ENCODE peak calls at places on chromosomes 13 and 19, in nine cellular contexts. One of them, this sample, is unnamed.

GRCh38 chr13:41177616-41178015 is 16.8 kb downstream of the KBTBD7 start:
- DNase-seq in gastrocnemius medialis: no peak
- DNase-seq in Panc1: no peak
- DNase-seq in mammary epithelial cell: no peak
- DNase-seq in uterus: no peak
- DNase-seq in astrocyte of the spinal cord: no peak
- DNase-seq in AG10803: peak
- DNase-seq in fibroblast of villous mesenchyme: peak
- DNase-seq in neuronal stem cell: no peak
- DNase-seq in this sample: no peak

GRCh38 chr13:40982772-40983171 is 36.3 kb downstream of the ELF1 start:
- DNase-seq in fibroblast of villous mesenchyme: peak
- DNase-seq in mammary epithelial cell: peak
- DNase-seq in astrocyte of the spinal cord: peak
- DNase-seq in neuronal stem cell: no peak
- DNase-seq in AG10803: peak
- DNase-seq in uterus: no peak
- DNase-seq in gastrocnemius medialis: no peak
- DNase-seq in Panc1: no peak
- DNase-seq in this sample: no peak

GRCh38 chr13:111667757-111668156 is 347.3 kb downstream of the TEX29 start:
- DNase-seq in uterus: no peak
- DNase-seq in mammary epithelial cell: no peak
- DNase-seq in Panc1: no peak
- DNase-seq in neuronal stem cell: no peak
- DNase-seq in fibroblast of villous mesenchyme: no peak
- DNase-seq in gastrocnemius medialis: no peak
- DNase-seq in AG10803: no peak
- DNase-seq in astrocyte of the spinal cord: no peak
- DNase-seq in this sample: no peak

GRCh38 chr13:114134944-114135610 is 2.7 kb upstream of the RASA3 start:
- DNase-seq in Panc1: no peak
- DNase-seq in mammary epithelial cell: no peak
- DNase-seq in gastrocnemius medialis: no peak
- DNase-seq in neuronal stem cell: no peak
- DNase-seq in uterus: no peak
- DNase-seq in fibroblast of villous mesenchyme: no peak
- DNase-seq in AG10803: no peak
- DNase-seq in astrocyte of the spinal cord: no peak
- DNase-seq in this sample: no peak

GRCh38 chr19:50414850-50415660 is 3.7 kb upstream of the SPIB start:
- DNase-seq in uterus: peak
- DNase-seq in AG10803: peak
- DNase-seq in Panc1: no peak
- DNase-seq in gastrocnemius medialis: peak
- DNase-seq in neuronal stem cell: peak
- DNase-seq in fibroblast of villous mesenchyme: peak
- DNase-seq in astrocyte of the spinal cord: peak
- DNase-seq in mammary epithelial cell: peak
- DNase-seq in this sample: peak

GRCh38 chr13:64925284-64925683 is 2304.9 kb downstream of the PCDH9 start:
- DNase-seq in Panc1: no peak
- DNase-seq in AG10803: peak
- DNase-seq in mammary epithelial cell: no peak
- DNase-seq in uterus: no peak
- DNase-seq in gastrocnemius medialis: no peak
- DNase-seq in astrocyte of the spinal cord: peak
- DNase-seq in neuronal stem cell: peak
- DNase-seq in fibroblast of villous mesenchyme: no peak
- DNase-seq in this sample: no peak

GRCh38 chr19:5719274-5719960 is 529 bp downstream of the LONP1 start:
- DNase-seq in uterus: no peak
- DNase-seq in fibroblast of villous mesenchyme: peak
- DNase-seq in mammary epithelial cell: peak
- DNase-seq in AG10803: peak
- DNase-seq in gastrocnemius medialis: no peak
- DNase-seq in Panc1: no peak
- DNase-seq in astrocyte of the spinal cord: no peak
- DNase-seq in neuronal stem cell: no peak
- DNase-seq in this sample: no peak

GRCh38 chr19:418761-419632 is 10.1 kb upstream of the C2CD4C start:
- DNase-seq in neuronal stem cell: no peak
- DNase-seq in astrocyte of the spinal cord: no peak
- DNase-seq in Panc1: no peak
- DNase-seq in uterus: no peak
- DNase-seq in AG10803: no peak
- DNase-seq in fibroblast of villous mesenchyme: no peak
- DNase-seq in gastrocnemius medialis: no peak
- DNase-seq in mammary epithelial cell: no peak
- DNase-seq in this sample: no peak

GRCh38 chr19:8307400-8307964 is 676 bp downstream of the CD320 start:
- DNase-seq in AG10803: no peak
- DNase-seq in mammary epithelial cell: no peak
- DNase-seq in neuronal stem cell: no peak
- DNase-seq in astrocyte of the spinal cord: no peak
- DNase-seq in uterus: no peak
- DNase-seq in gastrocnemius medialis: no peak
- DNase-seq in Panc1: no peak
- DNase-seq in fibroblast of villous mesenchyme: no peak
- DNase-seq in this sample: no peak

GRCh38 chr19:15199652-15200574 is 882 bp downstream of the NOTCH3 start:
- DNase-seq in astrocyte of the spinal cord: no peak
- DNase-seq in Panc1: no peak
- DNase-seq in gastrocnemius medialis: no peak
- DNase-seq in AG10803: peak
- DNase-seq in uterus: no peak
- DNase-seq in fibroblast of villous mesenchyme: peak
- DNase-seq in mammary epithelial cell: no peak
- DNase-seq in neuronal stem cell: peak
- DNase-seq in this sample: no peak

DNA sequence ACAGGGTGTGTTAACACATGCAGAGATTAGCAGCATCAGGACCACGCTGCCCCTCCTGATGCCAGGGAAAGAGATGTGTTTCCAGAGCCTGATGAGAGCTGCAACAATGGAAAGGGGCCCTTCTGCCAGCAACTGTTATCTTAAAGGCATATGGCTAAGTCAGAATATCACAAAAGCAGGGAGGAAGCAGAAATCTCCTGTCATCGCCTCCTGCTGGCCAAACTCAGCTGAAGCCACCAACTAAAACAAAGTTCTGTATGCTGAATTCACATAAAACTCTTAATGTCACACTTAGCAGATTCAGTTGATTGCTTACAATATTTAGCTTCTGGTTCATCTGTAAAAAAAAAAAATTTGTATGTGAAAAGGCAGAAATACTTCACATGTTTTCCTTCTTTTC is 178.2 kb downstream of the GPC5 start:
- DNase-seq in astrocyte of the spinal cord: no peak
- DNase-seq in neuronal stem cell: no peak
- DNase-seq in gastrocnemius medialis: no peak
- DNase-seq in AG10803: no peak
- DNase-seq in mammary epithelial cell: no peak
- DNase-seq in fibroblast of villous mesenchyme: no peak
- DNase-seq in Panc1: no peak
- DNase-seq in uterus: no peak
- DNase-seq in this sample: peak
- H3K4me3 ChIP-seq in astrocyte of the spinal cord: no peak
- H3K4me3 ChIP-seq in neuronal stem cell: no peak
- H3K4me3 ChIP-seq in gastrocnemius medialis: no peak
- H3K4me3 ChIP-seq in AG10803: no peak
- H3K4me3 ChIP-seq in mammary epithelial cell: no peak
- H3K4me3 ChIP-seq in fibroblast of villous mesenchyme: no peak
- H3K4me3 ChIP-seq in Panc1: no peak
- H3K4me3 ChIP-seq in uterus: no peak
- H3K4me3 ChIP-seq in this sample: no peak

GRCh38 chr13:58313219-58313618 is 681.7 kb downstream of the PCDH17 start:
- DNase-seq in astrocyte of the spinal cord: no peak
- DNase-seq in Panc1: no peak
- DNase-seq in gastrocnemius medialis: no peak
- DNase-seq in mammary epithelial cell: no peak
- DNase-seq in uterus: no peak
- DNase-seq in fibroblast of villous mesenchyme: no peak
- DNase-seq in neuronal stem cell: no peak
- DNase-seq in AG10803: no peak
- DNase-seq in this sample: no peak

GRCh38 chr13:58324130-58324529 is 692.6 kb downstream of the PCDH17 start:
- DNase-seq in mammary epithelial cell: no peak
- DNase-seq in fibroblast of villous mesenchyme: no peak
- DNase-seq in AG10803: no peak
- DNase-seq in astrocyte of the spinal cord: no peak
- DNase-seq in Panc1: no peak
- DNase-seq in uterus: no peak
- DNase-seq in neuronal stem cell: no peak
- DNase-seq in gastrocnemius medialis: no peak
- DNase-seq in this sample: no peak

DNA sequence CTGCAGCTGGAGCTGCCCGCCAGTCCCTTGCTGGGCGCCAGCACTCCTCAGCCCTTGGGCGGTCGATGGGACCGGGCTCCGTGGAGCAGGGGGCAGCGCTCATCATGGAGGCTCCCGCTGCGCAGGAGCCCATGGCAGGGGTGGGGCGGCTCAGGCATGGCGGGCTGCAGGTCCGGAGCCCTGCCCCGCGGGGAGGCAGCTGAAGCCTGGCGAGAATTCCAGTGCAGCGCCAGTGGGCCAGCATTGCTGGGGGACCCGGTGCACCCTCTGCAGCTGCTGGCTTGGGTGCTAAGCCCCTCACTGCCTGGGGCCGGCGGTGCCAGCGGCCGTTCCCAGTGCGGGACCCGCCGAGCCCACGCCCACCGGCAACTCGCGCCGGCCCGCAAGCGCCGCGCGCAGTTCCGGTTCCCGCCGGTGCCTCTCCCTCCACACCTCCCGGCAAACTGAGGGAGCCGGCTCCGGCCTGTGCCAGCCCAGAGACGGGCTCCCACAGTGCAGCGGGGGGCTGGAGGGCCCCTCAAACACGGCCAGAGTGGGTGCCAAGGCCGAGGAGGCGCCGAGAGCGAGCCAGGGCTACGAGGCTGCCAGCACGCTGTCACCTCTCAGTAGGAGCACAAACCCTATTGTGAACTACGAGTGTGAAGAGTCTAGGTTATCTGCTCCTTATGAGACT is 687.1 kb downstream of the PCDH17 start:
- DNase-seq in astrocyte of the spinal cord: no peak
- DNase-seq in neuronal stem cell: no peak
- DNase-seq in Panc1: no peak
- DNase-seq in fibroblast of villous mesenchyme: no peak
- DNase-seq in mammary epithelial cell: no peak
- DNase-seq in uterus: no peak
- DNase-seq in AG10803: no peak
- DNase-seq in gastrocnemius medialis: no peak
- DNase-seq in this sample: no peak
- H3K4me3 ChIP-seq in astrocyte of the spinal cord: no peak
- H3K4me3 ChIP-seq in neuronal stem cell: no peak
- H3K4me3 ChIP-seq in Panc1: no peak
- H3K4me3 ChIP-seq in fibroblast of villous mesenchyme: no peak
- H3K4me3 ChIP-seq in mammary epithelial cell: no peak
- H3K4me3 ChIP-seq in uterus: no peak
- H3K4me3 ChIP-seq in AG10803: no peak
- H3K4me3 ChIP-seq in gastrocnemius medialis: no peak
- H3K4me3 ChIP-seq in this sample: no peak

GRCh38 chr13:110506859-110507566 is 54.5 kb downstream of the RAB20 start:
- DNase-seq in neuronal stem cell: no peak
- DNase-seq in fibroblast of villous mesenchyme: peak
- DNase-seq in astrocyte of the spinal cord: peak
- DNase-seq in gastrocnemius medialis: no peak
- DNase-seq in mammary epithelial cell: peak
- DNase-seq in uterus: peak
- DNase-seq in AG10803: no peak
- DNase-seq in Panc1: no peak
- DNase-seq in this sample: no peak

GRCh38 chr13:110507678-110508381 is 53.7 kb downstream of the RAB20 start:
- DNase-seq in uterus: no peak
- DNase-seq in astrocyte of the spinal cord: no peak
- DNase-seq in mammary epithelial cell: no peak
- DNase-seq in Panc1: no peak
- DNase-seq in fibroblast of villous mesenchyme: no peak
- DNase-seq in gastrocnemius medialis: peak
- DNase-seq in AG10803: no peak
- DNase-seq in neuronal stem cell: no peak
- DNase-seq in this sample: no peak

GRCh38 chr13:110505594-110505993 is 55.9 kb downstream of the RAB20 start:
- DNase-seq in AG10803: no peak
- DNase-seq in fibroblast of villous mesenchyme: no peak
- DNase-seq in neuronal stem cell: no peak
- DNase-seq in mammary epithelial cell: no peak
- DNase-seq in Panc1: no peak
- DNase-seq in gastrocnemius medialis: no peak
- DNase-seq in uterus: no peak
- DNase-seq in astrocyte of the spinal cord: no peak
- DNase-seq in this sample: no peak

GRCh38 chr13:110503979-110504499 is 57.5 kb downstream of the RAB20 start:
- DNase-seq in uterus: no peak
- DNase-seq in AG10803: no peak
- DNase-seq in gastrocnemius medialis: no peak
- DNase-seq in fibroblast of villous mesenchyme: no peak
- DNase-seq in Panc1: no peak
- DNase-seq in astrocyte of the spinal cord: no peak
- DNase-seq in neuronal stem cell: no peak
- DNase-seq in mammary epithelial cell: no peak
- DNase-seq in this sample: no peak

GRCh38 chr13:110506396-110506795 is 55.1 kb downstream of the RAB20 start:
- DNase-seq in uterus: no peak
- DNase-seq in Panc1: no peak
- DNase-seq in AG10803: no peak
- DNase-seq in fibroblast of villous mesenchyme: no peak
- DNase-seq in astrocyte of the spinal cord: no peak
- DNase-seq in neuronal stem cell: no peak
- DNase-seq in gastrocnemius medialis: no peak
- DNase-seq in mammary epithelial cell: no peak
- DNase-seq in this sample: no peak
- H3K4me3 ChIP-seq in uterus: no peak
- H3K4me3 ChIP-seq in Panc1: no peak
- H3K4me3 ChIP-seq in AG10803: no peak
- H3K4me3 ChIP-seq in fibroblast of villous mesenchyme: no peak
- H3K4me3 ChIP-seq in astrocyte of the spinal cord: no peak
- H3K4me3 ChIP-seq in neuronal stem cell: no peak
- H3K4me3 ChIP-seq in gastrocnemius medialis: no peak
- H3K4me3 ChIP-seq in mammary epithelial cell: no peak
- H3K4me3 ChIP-seq in this sample: no peak

DNA sequence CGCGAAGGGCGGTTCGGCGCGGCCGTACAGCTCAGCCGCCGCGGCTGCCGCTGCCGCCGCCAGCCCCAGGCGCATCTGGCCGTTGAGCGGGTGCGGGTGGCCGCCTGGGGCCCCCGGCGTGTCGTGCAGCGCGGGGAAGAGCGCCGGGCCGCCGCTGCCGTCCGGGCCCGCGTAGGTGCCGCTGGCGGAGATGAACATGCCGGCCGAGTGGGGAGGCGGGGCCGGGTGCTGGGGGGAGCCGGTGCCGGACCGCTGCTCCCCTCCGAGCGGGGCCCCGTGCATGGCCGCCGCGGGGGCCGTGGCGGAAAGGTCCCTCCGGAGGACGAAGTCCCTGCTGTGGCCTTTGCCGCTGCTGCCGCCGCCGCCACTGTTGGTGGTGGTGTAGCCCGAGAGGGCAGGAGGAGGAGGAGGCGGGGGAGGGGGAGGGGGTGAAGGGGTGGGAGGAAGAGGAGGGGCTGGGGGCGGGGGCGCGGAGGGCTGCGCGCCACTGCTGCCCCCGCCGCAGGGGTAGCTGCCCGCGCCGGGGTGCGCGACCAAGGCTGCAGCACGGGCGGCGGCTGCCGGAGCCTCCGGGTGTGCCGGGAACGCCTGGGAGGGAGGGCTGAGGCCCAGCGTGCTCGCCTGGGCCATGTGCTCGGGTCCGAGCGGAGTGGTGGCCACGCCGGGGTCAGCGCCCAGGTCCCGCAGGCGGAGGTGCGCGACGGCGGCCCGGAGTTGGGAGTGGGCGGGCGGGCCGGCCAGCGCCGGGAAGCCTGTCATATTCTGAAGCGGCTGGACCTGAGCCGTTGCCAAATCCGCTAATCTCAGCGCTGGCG is 599 bp downstream of the ZIC5 start:
- DNase-seq in gastrocnemius medialis: no peak
- DNase-seq in Panc1: no peak
- DNase-seq in AG10803: no peak
- DNase-seq in uterus: no peak
- DNase-seq in astrocyte of the spinal cord: no peak
- DNase-seq in fibroblast of villous mesenchyme: no peak
- DNase-seq in neuronal stem cell: no peak
- DNase-seq in mammary epithelial cell: no peak
- DNase-seq in this sample: no peak
- H3K4me3 ChIP-seq in gastrocnemius medialis: peak
- H3K4me3 ChIP-seq in Panc1: peak
- H3K4me3 ChIP-seq in AG10803: no peak
- H3K4me3 ChIP-seq in uterus: peak
- H3K4me3 ChIP-seq in astrocyte of the spinal cord: peak
- H3K4me3 ChIP-seq in fibroblast of villous mesenchyme: no peak
- H3K4me3 ChIP-seq in neuronal stem cell: peak
- H3K4me3 ChIP-seq in mammary epithelial cell: no peak
- H3K4me3 ChIP-seq in this sample: peak

This sample was measured in iPS DF 6.9.